ENCODE peak calls at places on chromosomes 5 and 9, in eight cellular contexts. I is heart right ventricle; Y is CD8-positive, alpha-beta T cell; S is lower lobe of right lung; X is K562; O is lung; H is natural killer cell; C is cardiac muscle cell. K is an unnamed sample.

GRCh38 chr5:179822444-179822990 is 1.8 kb downstream of the SQSTM1 start:
- DNase-seq in H (peak), I (no peak), C (no peak), S (peak), O (no peak), X (no peak), Y (no peak), K (no peak)

GRCh38 chr5:115815693-115816225 is 700 bp downstream of the CDO1 start:
- DNase-seq in Y (no peak), I (no peak), X (no peak), S (no peak), C (peak), O (no peak), H (no peak), K (no peak)

GRCh38 chr5:36029914-36030313 is 36.8 kb downstream of the UGT3A2 start:
- DNase-seq in O (peak), C (no peak), X (no peak), S (no peak), H (no peak), Y (no peak), I (no peak), K (no peak)

GRCh38 chr5:139746691-139747582 is 48.7 kb upstream of the PSD2 start:
- DNase-seq in X (peak), O (no peak), S (no peak), Y (peak), H (peak), C (no peak), I (no peak), K (no peak)

GRCh38 chr5:34523382-34523716 is 132.8 kb upstream of the RAI14 start:
- DNase-seq in H (no peak), C (no peak), I (no peak), X (no peak), S (no peak), O (no peak), Y (no peak), K (no peak)

GRCh38 chr5:150503977-150504620 is 3.8 kb upstream of the NDST1 start:
- DNase-seq in S (peak), X (peak), C (no peak), Y (no peak), I (peak), O (peak), H (no peak), K (no peak)

GRCh38 chr9:34547960-34548603 is 25.3 kb upstream of the ENHO start:
- DNase-seq in O (peak), X (peak), S (peak), I (peak), C (peak), Y (peak), H (no peak), K (peak)

GRCh38 chr5:96601811-96602244 is 60.3 kb upstream of the CAST start:
- DNase-seq in H (no peak), I (peak), Y (peak), C (peak), S (no peak), O (peak), X (peak), K (no peak)

GRCh38 chr5:527646-528591 is 3.7 kb upstream of the SLC9A3 start:
- DNase-seq in O (no peak), S (peak), C (no peak), H (no peak), I (no peak), X (no peak), Y (no peak), K (peak)

GRCh38 chr9:2356391-2356790 is 265.2 kb upstream of the VLDLR start:
- DNase-seq in S (no peak), O (no peak), C (no peak), Y (no peak), H (no peak), X (no peak), I (no peak), K (no peak)

GRCh38 chr5:95892784-95893354 is 68.8 kb downstream of the ELL2 start:
- DNase-seq in H (no peak), I (no peak), O (no peak), S (no peak), Y (no peak), C (no peak), X (peak), K (no peak)

GRCh38 chr5:96716716-96717115 is 54.5 kb downstream of the CAST start:
- DNase-seq in S (no peak), O (no peak), H (no peak), I (no peak), C (no peak), Y (no peak), X (no peak), K (no peak)

GRCh38 chr5:10676224-10676623 is 84.8 kb downstream of the DAP start:
- DNase-seq in X (no peak), S (no peak), H (no peak), I (no peak), Y (no peak), O (no peak), C (no peak), K (no peak)

GRCh38 chr5:108560581-108560980 is 178.7 kb upstream of the FBXL17 start:
- DNase-seq in X (no peak), O (no peak), H (no peak), S (no peak), I (peak), C (no peak), Y (no peak), K (no peak)

GRCh38 chr5:82661462-82661861 is 383.3 kb upstream of the RPS23 start:
- DNase-seq in H (no peak), I (no peak), S (no peak), Y (no peak), X (no peak), O (no peak), C (no peak), K (no peak)

GRCh38 chr5:24102008-24102407 is 542.8 kb downstream of the CDH10 start:
- DNase-seq in Y (no peak), H (no peak), I (no peak), X (no peak), S (no peak), C (no peak), O (no peak), K (no peak)

GRCh38 chr5:106843812-106844416 is 826.8 kb downstream of the EFNA5 start:
- DNase-seq in O (no peak), Y (no peak), I (no peak), X (no peak), H (no peak), C (no peak), S (no peak), K (no peak)
- TF ChIP-seq CTCF in O (no peak), Y (no peak), I (peak), X (no peak), H (no peak), C (no peak), S (no peak), K (no peak)

GRCh38 chr9:19922476-19923118 is 133.8 kb upstream of the SLC24A2 start:
- DNase-seq in X (no peak), H (no peak), S (no peak), O (no peak), I (peak), Y (no peak), C (peak), K (no peak)
- TF ChIP-seq CTCF in X (peak), H (no peak), S (peak), O (no peak), I (no peak), Y (no peak), C (peak), K (no peak)

GRCh38 chr9:135138078-135138855 is 50.8 kb downstream of the OLFM1 start:
- DNase-seq in Y (no peak), S (no peak), C (no peak), X (no peak), H (no peak), O (no peak), I (no peak), K (no peak)

GRCh38 chr9:135136481-135136880 is 49.0 kb downstream of the OLFM1 start:
- DNase-seq in I (no peak), Y (no peak), C (no peak), H (no peak), X (no peak), S (no peak), O (no peak), K (no peak)

GRCh38 chr9:135136991-135137390 is 49.5 kb downstream of the OLFM1 start:
- DNase-seq in H (no peak), C (no peak), O (no peak), S (no peak), I (no peak), Y (no peak), X (no peak), K (no peak)

GRCh38 chr9:135135927-135136311 is 48.5 kb downstream of the OLFM1 start:
- DNase-seq in S (no peak), H (no peak), C (peak), I (no peak), O (no peak), Y (no peak), X (no peak), K (no peak)

GRCh38 chr9:135137398-135137832 is 49.9 kb downstream of the OLFM1 start:
- DNase-seq in X (peak), I (no peak), H (no peak), C (peak), S (no peak), Y (no peak), O (no peak), K (no peak)
- TF ChIP-seq CTCF in X (no peak), I (no peak), H (no peak), C (no peak), S (no peak), Y (no peak), O (no peak), K (no peak)

GRCh38 chr9:134049772-134050588 is 17.8 kb downstream of the BRD3 start:
- DNase-seq in S (no peak), H (no peak), Y (no peak), X (peak), C (no peak), O (no peak), I (no peak), K (no peak)
- TF ChIP-seq CTCF in S (no peak), H (no peak), Y (no peak), X (no peak), C (no peak), O (no peak), I (no peak), K (no peak)

GRCh38 chr9:112379177-112380101 is 469 bp upstream of the HSDL2 start:
- DNase-seq in S (peak), H (peak), I (peak), C (peak), Y (peak), O (peak), X (peak), K (peak)
- TF ChIP-seq CTCF in S (no peak), H (no peak), I (no peak), C (no peak), Y (no peak), O (no peak), X (peak), K (no peak)

DNA sequence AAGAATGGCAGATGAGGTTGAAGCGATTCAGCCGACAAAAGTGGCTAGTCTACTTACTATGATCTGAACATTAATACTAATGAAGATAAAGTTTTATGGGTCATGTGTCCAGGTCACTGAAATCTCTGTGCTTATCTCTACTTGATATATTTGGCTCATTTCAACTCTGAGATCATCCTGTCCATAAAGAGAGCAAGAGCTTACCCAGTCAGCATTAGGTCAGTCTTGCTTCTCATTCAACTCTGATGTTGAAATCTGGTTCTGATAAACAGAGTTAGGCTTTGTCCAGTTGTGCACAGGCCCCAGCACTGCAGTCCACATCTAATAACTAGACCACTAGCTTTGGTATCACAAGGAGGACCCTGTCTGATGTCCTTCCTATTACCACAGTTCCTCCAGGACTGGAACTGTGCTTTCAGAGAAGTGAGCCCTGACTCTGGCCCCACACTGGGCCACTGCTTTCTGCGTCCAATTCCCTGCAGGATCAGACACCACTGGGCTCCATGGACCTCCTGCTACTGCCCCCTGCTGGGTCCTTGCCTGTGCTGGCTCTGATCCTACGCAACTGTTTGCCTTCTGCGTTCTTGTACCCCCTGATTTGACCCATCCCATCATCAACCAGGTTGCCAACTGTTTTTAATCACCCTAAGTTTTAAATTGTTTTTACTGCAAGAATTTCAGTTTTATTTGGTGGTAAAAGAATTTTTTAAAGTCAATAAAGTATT is 23.7 kb upstream of the FAM120A start:
- DNase-seq in O (no peak), S (no peak), H (no peak), X (peak), C (no peak), Y (no peak), I (no peak), K (no peak)
- TF ChIP-seq CTCF in O (no peak), S (peak), H (no peak), X (peak), C (peak), Y (no peak), I (no peak), K (peak)

GRCh38 chr5:90406466-90406865 is 3.1 kb downstream of the CETN3 start:
- DNase-seq in C (no peak), I (no peak), X (no peak), S (no peak), H (no peak), Y (no peak), O (no peak), K (no peak)

GRCh38 chr5:90410178-90410762 is 714 bp upstream of the CETN3 start:
- DNase-seq in I (no peak), Y (no peak), X (no peak), O (no peak), S (no peak), H (no peak), C (no peak), K (no peak)

GRCh38 chr5:90408571-90409317 is 812 bp downstream of the CETN3 start:
- DNase-seq in O (no peak), S (no peak), I (no peak), H (no peak), Y (no peak), C (peak), X (peak), K (no peak)

DNA sequence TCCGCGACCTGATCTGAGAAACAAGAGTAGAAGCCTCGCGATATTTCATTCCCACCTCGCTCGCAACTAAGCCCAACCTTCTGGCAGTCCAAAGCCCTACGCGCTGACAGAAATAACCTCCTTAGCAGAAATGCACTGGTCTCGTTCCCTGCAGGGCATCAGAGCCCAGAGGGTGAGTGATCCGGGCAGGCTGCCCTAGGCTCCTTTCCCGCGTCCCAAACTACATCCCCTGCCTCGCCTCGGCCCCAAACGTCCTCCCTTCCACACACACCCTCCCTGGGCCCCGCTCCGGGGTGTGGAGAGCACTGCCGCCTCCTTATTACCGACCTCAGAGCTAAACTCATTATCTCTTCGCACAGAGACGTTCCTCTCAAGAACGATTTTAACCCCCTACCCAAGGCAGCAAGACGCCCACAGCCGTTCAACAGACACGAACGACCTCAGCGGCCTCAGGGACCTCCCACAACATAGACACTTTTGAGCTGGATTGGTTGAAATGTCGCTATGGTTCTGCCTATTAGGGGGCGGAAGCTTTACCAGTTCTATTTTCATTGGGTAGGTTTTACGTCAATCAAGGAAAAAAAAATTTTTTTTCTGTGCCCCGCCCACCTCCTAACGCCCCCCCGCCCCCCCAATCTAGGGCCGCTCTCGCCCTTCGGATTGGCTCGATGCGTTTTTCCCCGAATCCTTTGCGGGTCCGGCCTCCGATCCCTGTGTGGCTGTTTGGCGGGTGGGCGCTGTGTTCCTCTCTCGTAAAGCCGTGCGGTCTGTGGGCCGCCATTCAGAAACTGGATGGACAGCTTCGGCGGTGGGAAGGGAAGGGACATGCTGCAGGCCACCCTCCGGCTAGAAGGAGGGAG is at the start of gene CETN3:
- DNase-seq in X (peak), Y (peak), S (peak), C (peak), O (peak), I (peak), H (peak), K (peak)
- TF ChIP-seq CTCF in X (peak), Y (no peak), S (peak), C (no peak), O (no peak), I (no peak), H (no peak), K (no peak)

K was measured in CD14-positive monocyte.